ENCODE peak calls at places on chromosomes 2 and 18, in five cellular contexts. A is A549, J is IMR-90, E is K562, O is SK-N-SH. Z is an unnamed sample.
A peak's percentile ranks its signal among the peaks of the same experiment; 100 is the strongest.

GRCh38 chr2:69955029-69955428 is 6.4 kb downstream of the ASPRV1 start:
- DNase-seq in A (no peak), J (peak; percentile 26), E (no peak), O (no peak), Z (no peak)

GRCh38 chr18:79302120-79302519 is 93.6 kb upstream of the NFATC1 start:
- DNase-seq in A (no peak), J (no peak), E (no peak), O (no peak), Z (no peak)

GRCh38 chr18:74689251-74689650 is 91.6 kb downstream of the ZNF407 start:
- DNase-seq in A (no peak), J (peak; percentile 79), E (no peak), O (no peak), Z (no peak)

GRCh38 chr2:16152101-16152927 is 212.0 kb downstream of the MYCN start:
- DNase-seq in A (no peak), J (no peak), E (no peak), O (no peak), Z (no peak)

GRCh38 chr18:28778706-28779105 is 601.8 kb upstream of the CDH2 start:
- DNase-seq in A (no peak), J (no peak), E (no peak), O (no peak), Z (no peak)

GRCh38 chr2:152694161-152694661 is 23.1 kb downstream of the PRPF40A start:
- DNase-seq in A (peak; percentile 12), J (peak; percentile 82), E (no peak), O (no peak), Z (no peak)

GRCh38 chr2:26763019-26763418 is 1.1 kb upstream of the SLC35F6 start:
- DNase-seq in A (no peak), J (no peak), E (no peak), O (no peak), Z (no peak)

GRCh38 chr2:96249654-96250053 is 16.1 kb downstream of the TMEM127 start:
- DNase-seq in A (no peak), J (peak; percentile 64), E (no peak), O (peak; percentile 65), Z (no peak)

GRCh38 chr2:239058746-239059145 is 210.9 kb downstream of the TWIST2 start:
- DNase-seq in A (no peak), J (no peak), E (no peak), O (no peak), Z (no peak)

GRCh38 chr2:182506606-182507005 is 79.8 kb upstream of the PDE1A start:
- DNase-seq in A (peak; percentile 6), J (peak; percentile 65), E (no peak), O (peak; percentile 16), Z (no peak)

GRCh38 chr2:95267458-95268207 is 6.6 kb upstream of the PROM2 start:
- DNase-seq in A (no peak), J (peak; percentile 12), E (no peak), O (no peak), Z (no peak)

GRCh38 chr2:17658251-17658843 is 95.3 kb downstream of the SMC6 start:
- DNase-seq in A (no peak), J (peak; percentile 76), E (no peak), O (no peak), Z (peak; percentile 64)

GRCh38 chr18:73023975-73024374 is 156.2 kb upstream of the NETO1 start:
- DNase-seq in A (no peak), J (no peak), E (no peak), O (no peak), Z (no peak)

GRCh38 chr2:9980520-9980919 is 29.0 kb downstream of the GRHL1 start:
- DNase-seq in A (no peak), J (no peak), E (no peak), O (no peak), Z (no peak)

GRCh38 chr2:176174850-176175728 is 13.4 kb upstream of the HOXD1 start:
- DNase-seq in A (no peak), J (no peak), E (peak; percentile 53), O (no peak), Z (no peak)

GRCh38 chr2:201182650-201183372 is at the start of gene CASP10:
- DNase-seq in A (peak; percentile 89), J (peak; percentile 55), E (peak; percentile 70), O (no peak), Z (peak; percentile 77)

GRCh38 chr2:231640646-231641111 is 48.0 kb downstream of the TEX44 start:
- DNase-seq in A (peak; percentile 82), J (no peak), E (peak; percentile 23), O (no peak), Z (no peak)

GRCh38 chr18:55500316-55501086 is 87.5 kb downstream of the TCF4 start:
- DNase-seq in A (no peak), J (peak; percentile 92), E (no peak), O (no peak), Z (no peak)

GRCh38 chr2:158928965-158929364 is 39.5 kb upstream of the TANC1 start:
- DNase-seq in A (no peak), J (no peak), E (no peak), O (no peak), Z (no peak)

GRCh38 chr2:190514676-190515075 is 19.8 kb downstream of the NEMP2 start:
- DNase-seq in A (no peak), J (peak; percentile 15), E (no peak), O (no peak), Z (no peak)
- TF ChIP-seq RCOR1 in A (no peak), J (no peak), E (no peak), O (no peak), Z (no peak)

DNA sequence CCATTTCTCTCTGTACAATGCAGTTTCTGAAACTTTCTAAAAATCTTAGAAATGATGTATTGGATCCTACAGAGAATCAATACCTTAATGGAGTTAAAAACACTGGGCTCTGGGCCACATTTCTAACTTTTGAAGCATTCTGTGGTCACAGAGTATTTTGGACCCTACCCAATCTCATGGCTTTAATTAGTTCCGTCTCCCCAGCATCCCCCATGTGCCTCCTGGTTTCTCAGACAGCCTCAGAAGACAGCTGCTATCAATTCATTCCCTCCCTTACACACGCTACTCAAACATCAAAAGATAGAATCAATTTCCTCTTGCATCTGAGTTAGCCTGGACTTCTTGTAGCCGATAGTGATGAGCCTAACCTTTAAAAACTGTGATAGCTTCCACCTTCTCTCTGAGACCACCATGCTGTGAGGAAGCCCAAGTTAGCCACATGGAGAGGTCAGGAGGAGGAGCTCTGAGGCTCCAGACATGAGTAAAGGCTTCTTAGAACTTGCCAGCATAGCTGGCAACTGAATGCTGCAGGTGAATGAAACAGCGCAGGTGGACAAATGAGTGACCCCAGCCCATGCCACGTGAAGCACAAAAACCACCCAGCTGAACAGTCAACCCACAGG is 10.4 kb downstream of the ADCY3 start:
- DNase-seq in A (no peak), J (peak; percentile 56), E (no peak), O (no peak), Z (no peak)
- TF ChIP-seq RCOR1 in A (no peak), J (no peak), E (no peak), O (no peak), Z (no peak)

GRCh38 chr2:36538345-36538744 is 59.6 kb downstream of the FEZ2 start:
- DNase-seq in A (no peak), J (no peak), E (no peak), O (peak; percentile 33), Z (no peak)
- TF ChIP-seq RCOR1 in A (no peak), J (no peak), E (no peak), O (no peak), Z (no peak)

DNA sequence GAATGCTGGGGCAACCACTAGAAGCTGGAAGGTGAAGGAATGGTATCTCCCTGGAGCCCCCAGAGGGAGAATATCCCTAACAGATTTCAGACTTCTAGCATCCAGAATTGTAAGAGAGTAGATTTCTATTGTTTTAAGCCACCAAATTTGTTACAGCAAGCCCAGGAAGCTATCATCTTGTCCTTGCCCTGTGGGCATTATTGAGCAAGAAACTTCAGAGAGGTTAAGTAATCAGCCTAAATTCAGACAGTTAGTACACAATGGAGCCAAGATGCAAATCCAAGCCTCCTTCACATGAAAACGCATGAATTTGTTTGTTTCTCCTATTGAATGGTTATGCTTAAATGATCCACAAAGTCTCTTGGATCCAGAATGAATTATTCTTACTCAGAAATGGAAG is 55.3 kb upstream of the TRIB2 start:
- DNase-seq in A (no peak), J (no peak), E (no peak), O (no peak), Z (no peak)
- TF ChIP-seq RCOR1 in A (no peak), J (no peak), E (no peak), O (no peak), Z (no peak)

DNA sequence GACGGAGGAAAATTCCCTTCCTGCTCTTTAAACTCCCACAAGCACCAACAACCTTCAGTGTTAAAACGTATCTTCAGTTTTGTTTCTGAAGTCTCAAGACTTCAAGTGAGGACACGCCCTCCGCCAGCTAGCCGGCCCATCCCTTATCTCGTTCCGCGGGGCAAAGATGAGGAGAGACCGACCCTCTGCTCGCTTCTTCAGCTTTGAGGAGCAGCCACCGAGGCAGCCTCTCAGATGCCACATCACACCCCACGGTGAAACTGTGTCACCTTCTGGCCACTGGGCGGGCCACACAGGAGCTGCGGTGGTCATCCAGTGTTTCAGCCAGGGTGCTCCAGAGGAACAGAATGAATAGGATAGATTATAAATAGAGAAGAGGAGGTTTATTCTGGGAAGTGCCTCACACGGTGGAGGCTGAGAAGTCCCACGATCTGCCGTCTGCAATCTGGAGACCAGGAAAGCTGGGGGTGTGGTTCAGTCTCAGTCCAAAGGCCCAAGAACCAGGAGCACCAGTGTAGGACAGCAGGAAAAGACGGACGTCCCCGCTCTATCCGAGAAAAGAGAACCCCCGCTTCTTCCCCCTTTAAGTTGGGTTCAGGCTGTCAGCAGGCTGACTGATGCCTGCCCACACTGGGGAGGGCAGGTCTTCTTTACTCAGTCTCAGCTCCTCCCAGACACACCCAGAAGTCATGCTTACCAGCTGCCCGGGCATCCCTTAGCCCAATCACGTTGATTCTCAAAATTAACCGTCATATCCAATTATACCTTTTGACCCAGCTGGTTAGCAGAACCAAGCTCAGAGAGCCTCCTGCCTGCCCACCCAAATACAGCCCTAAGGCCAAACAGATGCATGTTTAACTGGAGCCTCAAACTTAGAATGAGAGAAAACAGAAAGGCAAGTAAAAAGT is 399.7 kb upstream of the ID2 start:
- DNase-seq in A (no peak), J (no peak), E (no peak), O (peak; percentile 81), Z (no peak)
- TF ChIP-seq RCOR1 in A (no peak), J (no peak), E (no peak), O (peak; percentile 86), Z (no peak)

DNA sequence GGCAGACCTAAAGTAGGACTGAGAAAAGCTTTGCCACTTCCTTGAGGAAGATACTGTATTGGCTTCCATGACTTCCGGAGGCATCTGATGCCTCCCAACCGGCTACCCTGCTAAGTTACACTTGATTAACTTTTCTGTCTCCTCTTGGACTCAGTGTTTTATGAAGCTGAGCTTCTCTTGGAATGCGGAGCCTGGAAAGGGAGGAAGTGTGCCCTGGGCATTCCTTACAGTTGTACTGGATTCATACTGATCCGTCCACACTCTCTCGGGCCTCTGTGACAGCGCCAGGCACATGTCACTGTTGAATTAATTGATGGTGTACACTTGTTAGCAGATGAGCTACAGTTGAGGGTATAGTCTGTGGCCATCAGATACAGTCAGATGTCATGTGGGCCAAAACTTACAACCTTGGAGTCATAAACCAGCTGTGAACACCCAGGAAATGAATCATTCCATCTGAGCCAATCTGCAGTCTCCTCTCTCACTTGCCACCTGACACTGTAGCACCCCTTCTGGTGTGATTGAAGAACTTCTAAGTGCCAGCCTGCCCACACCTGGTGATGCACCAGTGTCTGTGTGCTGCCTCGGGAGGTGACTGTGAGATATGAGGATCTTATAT is 122.5 kb downstream of the FHOD3 start:
- DNase-seq in A (peak; percentile 39), J (peak; percentile 21), E (no peak), O (no peak), Z (no peak)
- TF ChIP-seq RCOR1 in A (no peak), J (no peak), E (no peak), O (no peak), Z (no peak)

Z was measured in GM12878.